ENCODE peak calls at places on chromosomes 4 and X, in eight cellular contexts. N, B, C, L, D, H, T and M are unnamed samples.

GRCh38 chr4:142485452-142485851 is 360.6 kb downstream of the INPP4B start:
- DNase-seq in N (no peak), B (no peak), C (no peak), L (no peak), D (no peak), H (no peak), T (no peak), M (no peak)

GRCh38 chr4:47221721-47222120 is 190.4 kb downstream of the GABRB1 start:
- DNase-seq in N (no peak), B (no peak), C (no peak), L (no peak), D (no peak), H (peak; percentile 33), T (peak; percentile 58), M (no peak)

GRCh38 chrX:115894087-115894486 is 276.5 kb upstream of the AGTR2 start:
- DNase-seq in N (no peak), B (no peak), C (no peak), L (no peak), D (no peak), H (no peak), T (peak; percentile 35), M (peak; percentile 78)

GRCh38 chr4:151830168-151830567 is 69.4 kb upstream of the GATB start:
- DNase-seq in N (no peak), B (no peak), C (no peak), L (no peak), D (no peak), H (no peak), T (no peak), M (no peak)

GRCh38 chr4:82429728-82430192 is 502 bp downstream of the HNRNPDL start:
- DNase-seq in N (no peak), B (no peak), C (no peak), L (peak; percentile 71), D (no peak), H (no peak), T (peak; percentile 69), M (no peak)

GRCh38 chrX:110741213-110741796 is 54.3 kb downstream of the CHRDL1 start:
- DNase-seq in N (no peak), B (no peak), C (no peak), L (no peak), D (no peak), H (no peak), T (peak; percentile 77), M (no peak)

GRCh38 chrX:149984411-149984810 is 46.1 kb upstream of the EOLA2 start:
- DNase-seq in N (no peak), B (no peak), C (no peak), L (no peak), D (no peak), H (no peak), T (no peak), M (no peak)

GRCh38 chr4:161583549-161583948 is 580.3 kb downstream of the FSTL5 start:
- DNase-seq in N (no peak), B (no peak), C (no peak), L (no peak), D (no peak), H (no peak), T (no peak), M (no peak)

GRCh38 chr4:16995451-16995850 is 97.0 kb upstream of the LDB2 start:
- DNase-seq in N (no peak), B (no peak), C (no peak), L (no peak), D (no peak), H (no peak), T (no peak), M (no peak)

GRCh38 chr4:159201168-159201567 is 98.3 kb downstream of the RAPGEF2 start:
- DNase-seq in N (no peak), B (no peak), C (no peak), L (no peak), D (no peak), H (no peak), T (no peak), M (no peak)

GRCh38 chr4:165398570-165398969 is 19.8 kb downstream of the CPE start:
- DNase-seq in N (peak; percentile 58), B (peak; percentile 9), C (no peak), L (no peak), D (no peak), H (no peak), T (peak; percentile 12), M (peak; percentile 89)

GRCh38 chr4:25795566-25796454 is 67.0 kb downstream of the SEL1L3 start:
- DNase-seq in N (no peak), B (no peak), C (no peak), L (no peak), D (no peak), H (peak; percentile 32), T (peak; percentile 12), M (peak; percentile 29)

GRCh38 chr4:2570551-2571222 is 34.2 kb downstream of the FAM193A start:
- DNase-seq in N (peak; percentile 22), B (no peak), C (no peak), L (peak; percentile 42), D (peak; percentile 24), H (no peak), T (no peak), M (no peak)

GRCh38 chr4:88360256-88360655 is 18.4 kb upstream of the HERC6 start:
- DNase-seq in N (no peak), B (no peak), C (no peak), L (no peak), D (no peak), H (no peak), T (no peak), M (no peak)

GRCh38 chr4:88356771-88357170 is 21.9 kb upstream of the HERC6 start:
- DNase-seq in N (no peak), B (no peak), C (no peak), L (no peak), D (no peak), H (no peak), T (peak; percentile 24), M (no peak)

GRCh38 chr4:88359558-88359957 is 19.1 kb upstream of the HERC6 start:
- DNase-seq in N (no peak), B (no peak), C (no peak), L (no peak), D (no peak), H (no peak), T (no peak), M (no peak)

GRCh38 chr4:88360791-88361190 is 17.9 kb upstream of the HERC6 start:
- DNase-seq in N (no peak), B (no peak), C (no peak), L (no peak), D (no peak), H (no peak), T (no peak), M (no peak)

DNA sequence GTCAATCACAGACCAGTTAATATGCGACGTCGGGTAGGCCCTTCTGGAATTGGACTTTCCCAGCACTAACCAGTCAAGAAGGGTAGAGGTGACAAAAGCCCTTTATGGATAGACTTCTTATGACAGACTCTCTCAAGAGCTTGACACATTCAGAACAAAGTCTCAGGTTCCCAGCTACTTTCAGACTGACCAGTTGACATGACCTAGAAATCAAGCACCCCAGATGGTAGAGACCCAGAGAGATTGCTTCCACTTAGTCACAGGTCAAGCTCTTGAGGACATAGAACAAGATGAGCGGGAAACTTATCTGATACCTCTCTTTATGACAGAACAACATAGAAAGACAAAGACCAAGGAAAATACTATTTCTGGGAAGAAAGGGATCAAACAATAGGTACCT is 21.4 kb upstream of the HERC6 start:
- DNase-seq in N (no peak), B (no peak), C (no peak), L (no peak), D (no peak), H (no peak), T (no peak), M (no peak)
- H3K9me3 ChIP-seq in N (no peaks in the 10 kb centered on the region), B (peaks cover 4% of the 10 kb centered on the region), C (peaks cover 6% of the 10 kb centered on the region), L (no peaks in the 10 kb centered on the region), D (peaks cover 8% of the 10 kb centered on the region), H (peaks cover 11% of the 10 kb centered on the region), T (peaks cover 3% of the 10 kb centered on the region), M (peaks cover 10% of the 10 kb centered on the region)

GRCh38 chr4:5589495-5589894 is 118.9 kb downstream of the EVC2 start:
- DNase-seq in N (no peak), B (no peak), C (no peak), L (no peak), D (no peak), H (no peak), T (no peak), M (no peak)

GRCh38 chr4:5588046-5588445 is 120.3 kb downstream of the EVC2 start:
- DNase-seq in N (no peak), B (no peak), C (no peak), L (no peak), D (no peak), H (no peak), T (no peak), M (no peak)

GRCh38 chr4:5592272-5592671 is 116.1 kb downstream of the EVC2 start:
- DNase-seq in N (no peak), B (no peak), C (no peak), L (no peak), D (no peak), H (no peak), T (no peak), M (no peak)
- H3K4me3 ChIP-seq in N (no peak overlapping the region), B (no peak overlapping the region), C (no peak overlapping the region), L (no peak overlapping the region), D (no peak overlapping the region), H (no peak overlapping the region), T (no peak overlapping the region), M (no peak overlapping the region)

GRCh38 chr4:422587-422986 is 76.4 kb downstream of the ZNF721 start:
- DNase-seq in N (no peak), B (no peak), C (no peak), L (no peak), D (no peak), H (no peak), T (no peak), M (no peak)
- H3K9me3 ChIP-seq in N (peaks cover 73% of the 10 kb centered on the region), B (peaks cover 81% of the 10 kb centered on the region), C (peaks cover 95% of the 10 kb centered on the region), L (peaks cover 65% of the 10 kb centered on the region), D (peaks cover 100% of the 10 kb centered on the region), H (peaks cover 54% of the 10 kb centered on the region), T (peaks cover 57% of the 10 kb centered on the region), M (peaks cover 48% of the 10 kb centered on the region)

GRCh38 chrX:101931104-101931493 is 728 bp downstream of the ZMAT1 start:
- DNase-seq in N (no peak), B (no peak), C (no peak), L (no peak), D (no peak), H (no peak), T (no peak), M (no peak)
- H3K4me3 ChIP-seq in N (no peak overlapping the region), B (peak overlapping the region; percentile 78), C (peak overlapping the region; percentile 95), L (peak overlapping the region; percentile 48), D (peak overlapping the region; percentile 83), H (no peak overlapping the region), T (no peak overlapping the region), M (peak overlapping the region; percentile 46)

GRCh38 chrX:136202889-136203288 is 48.3 kb downstream of the MAP7D3 start:
- DNase-seq in N (no peak), B (no peak), C (no peak), L (no peak), D (no peak), H (no peak), T (no peak), M (no peak)
- H3K9me3 ChIP-seq in N (no peaks in the 10 kb centered on the region), B (no peaks in the 10 kb centered on the region), C (no peaks in the 10 kb centered on the region), L (no peaks in the 10 kb centered on the region), D (no peaks in the 10 kb centered on the region), H (no peaks in the 10 kb centered on the region), T (no peaks in the 10 kb centered on the region), M (no peaks in the 10 kb centered on the region)